ENCODE peak calls at places on chromosomes 4 and X, in six cellular contexts. L is right lobe of liver, P is prostate gland, U is ascending aorta, D is fibroblast of lung, G is neural crest cell. J is an unnamed sample.
A peak's percentile ranks its signal among the peaks of the same experiment; 100 is the strongest.

GRCh38 chr4:67288964-67289363 is 256.3 kb downstream of the CENPC start:
- DNase-seq in L (no peak), P (no peak), U (no peak), D (no peak), G (peak; percentile 30), J (no peak)

GRCh38 chrX:71994601-71995000 is 84.0 kb downstream of the NHSL2 start:
- DNase-seq in L (no peak), P (no peak), U (no peak), D (no peak), G (no peak), J (no peak)

GRCh38 chr4:126779446-126780166 is 853.2 kb upstream of the INTU start:
- DNase-seq in L (peak; percentile 48), P (no peak), U (no peak), D (no peak), G (no peak), J (no peak)

GRCh38 chr4:37946503-37947179 is 13.6 kb upstream of the PTTG2 start:
- DNase-seq in L (peak; percentile 61), P (no peak), U (no peak), D (no peak), G (no peak), J (no peak)

GRCh38 chrX:119015407-119016242 is 41.2 kb downstream of the LONRF3 start:
- DNase-seq in L (no peak), P (peak; percentile 21), U (peak; percentile 83), D (peak; percentile 70), G (no peak), J (no peak)

GRCh38 chr4:137994858-137995257 is 247.3 kb downstream of the SLC7A11 start:
- DNase-seq in L (no peak), P (no peak), U (no peak), D (no peak), G (no peak), J (no peak)

GRCh38 chr4:184103755-184104367 is 113.8 kb downstream of the ENPP6 start:
- DNase-seq in L (no peak), P (no peak), U (peak; percentile 38), D (no peak), G (no peak), J (no peak)

GRCh38 chr4:139514382-139515059 is 41.5 kb downstream of the SETD7 start:
- DNase-seq in L (no peak), P (no peak), U (no peak), D (no peak), G (no peak), J (no peak)

GRCh38 chr4:20086768-20087167 is 164.9 kb upstream of the SLIT2 start:
- DNase-seq in L (no peak), P (no peak), U (no peak), D (no peak), G (no peak), J (no peak)

GRCh38 chrX:84501798-84502628 is at the start of gene HDX:
- DNase-seq in L (peak; percentile 89), P (peak; percentile 75), U (peak; percentile 93), D (peak; percentile 90), G (peak; percentile 64), J (peak; percentile 81)

GRCh38 chrX:40570346-40571093 is 10.2 kb upstream of the ATP6AP2 start:
- DNase-seq in L (no peak), P (no peak), U (no peak), D (no peak), G (no peak), J (no peak)

GRCh38 chr4:155552180-155552579 is 114.5 kb upstream of the GUCY1A1 start:
- DNase-seq in L (no peak), P (no peak), U (no peak), D (no peak), G (no peak), J (no peak)

GRCh38 chr4:7161721-7162214 is 30.6 kb upstream of the SORCS2 start:
- DNase-seq in L (no peak), P (no peak), U (peak; percentile 46), D (peak; percentile 30), G (no peak), J (no peak)

GRCh38 chr4:13537011-13537831 is 7.1 kb downstream of the NKX3-2 start:
- DNase-seq in L (no peak), P (no peak), U (no peak), D (no peak), G (no peak), J (no peak)

GRCh38 chr4:89549907-89550306 is 242.3 kb upstream of the GPRIN3 start:
- DNase-seq in L (no peak), P (no peak), U (no peak), D (peak; percentile 94), G (no peak), J (no peak)

GRCh38 chr4:1792832-1793495 is at the start of gene FGFR3:
- DNase-seq in L (no peak), P (peak; percentile 27), U (no peak), D (no peak), G (no peak), J (no peak)

GRCh38 chr4:99642725-99643489 is 14.7 kb downstream of the C4orf54 start:
- DNase-seq in L (peak; percentile 93), P (no peak), U (peak; percentile 86), D (no peak), G (no peak), J (no peak)

GRCh38 chr4:155787113-155787710 is 28.4 kb downstream of the GUCY1B1 start:
- DNase-seq in L (no peak), P (peak; percentile 28), U (no peak), D (peak; percentile 80), G (peak; percentile 5), J (no peak)

GRCh38 chr4:54093609-54094240 is 6.2 kb upstream of the GSX2 start:
- DNase-seq in L (no peak), P (no peak), U (no peak), D (no peak), G (no peak), J (no peak)

GRCh38 chr4:150280081-150280950 is 202.1 kb downstream of the DCLK2 start:
- DNase-seq in L (no peak), P (no peak), U (no peak), D (peak; percentile 73), G (no peak), J (no peak)

GRCh38 chr4:3531306-3531886 is 826 bp downstream of the LRPAP1 start:
- DNase-seq in L (no peak), P (no peak), U (no peak), D (peak; percentile 3), G (no peak), J (peak; percentile 66)

GRCh38 chr4:129162450-129162849 is 66.5 kb downstream of the C4orf33 start:
- DNase-seq in L (no peak), P (no peak), U (no peak), D (no peak), G (no peak), J (no peak)

GRCh38 chr4:129164243-129164642 is 68.3 kb downstream of the C4orf33 start:
- DNase-seq in L (no peak), P (no peak), U (no peak), D (no peak), G (no peak), J (no peak)

GRCh38 chr4:129163427-129163826 is 67.5 kb downstream of the C4orf33 start:
- DNase-seq in L (no peak), P (no peak), U (no peak), D (no peak), G (no peak), J (no peak)

GRCh38 chr4:129172181-129172580 is 76.2 kb downstream of the C4orf33 start:
- DNase-seq in L (no peak), P (no peak), U (no peak), D (peak; percentile 1), G (no peak), J (no peak)

DNA sequence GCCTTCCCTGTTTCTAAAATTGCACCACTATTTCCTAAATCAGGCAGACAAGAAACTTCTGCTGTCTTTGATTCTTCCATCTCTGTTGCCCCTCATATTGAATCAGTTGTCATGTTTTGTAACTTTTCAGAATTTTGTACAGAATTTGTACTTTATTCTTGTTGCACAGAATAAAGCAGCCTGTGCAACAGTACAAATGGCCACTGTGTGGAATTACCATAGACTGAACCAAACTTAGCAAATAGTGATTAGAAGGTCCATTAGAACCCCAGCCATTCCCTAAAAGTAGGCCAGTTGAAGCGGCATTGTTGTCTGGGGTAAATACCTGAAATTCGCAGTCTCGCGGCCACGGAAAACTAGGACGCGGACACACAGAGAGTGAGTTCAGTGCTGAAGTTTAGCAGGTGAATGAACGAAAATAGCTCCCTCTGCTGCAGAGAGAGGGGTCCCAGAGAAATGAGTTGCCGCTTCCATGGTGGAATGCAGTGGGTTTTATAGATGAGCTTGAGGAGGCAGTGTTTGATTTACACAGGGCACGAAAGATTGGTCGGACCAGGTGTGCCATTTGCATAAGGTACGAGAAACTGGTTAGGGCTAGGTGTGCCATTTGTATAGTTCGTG is 71.8 kb downstream of the C4orf33 start:
- DNase-seq in L (no peak), P (no peak), U (no peak), D (peak; percentile 3), G (no peak), J (no peak)
- TF ChIP-seq CTCF in L (no peak), P (no peak), U (no peak), D (peak; percentile 25), G (peak; percentile 47), J (peak; percentile 39)

GRCh38 chr4:147056951-147057630 is 111.4 kb upstream of the TTC29 start:
- DNase-seq in L (no peak), P (no peak), U (no peak), D (peak; percentile 57), G (no peak), J (no peak)
- TF ChIP-seq CTCF in L (no peak), P (no peak), U (no peak), D (peak; percentile 26), G (no peak), J (peak; percentile 66)

GRCh38 chrX:108737754-108738153 is 1.4 kb upstream of the IRS4 start:
- DNase-seq in L (no peak), P (no peak), U (no peak), D (no peak), G (no peak), J (no peak)

GRCh38 chrX:108735087-108735679 is 1.2 kb downstream of the IRS4 start:
- DNase-seq in L (peak; percentile 38), P (peak; percentile 7), U (no peak), D (no peak), G (no peak), J (peak; percentile 75)

GRCh38 chrX:108736509-108737479 is at the start of gene IRS4:
- DNase-seq in L (peak; percentile 47), P (peak; percentile 15), U (no peak), D (no peak), G (peak; percentile 41), J (peak; percentile 68)

GRCh38 chrX:108735680-108736508 is 469 bp downstream of the IRS4 start:
- DNase-seq in L (peak; percentile 48), P (no peak), U (no peak), D (peak; percentile 1), G (no peak), J (peak; percentile 69)

DNA sequence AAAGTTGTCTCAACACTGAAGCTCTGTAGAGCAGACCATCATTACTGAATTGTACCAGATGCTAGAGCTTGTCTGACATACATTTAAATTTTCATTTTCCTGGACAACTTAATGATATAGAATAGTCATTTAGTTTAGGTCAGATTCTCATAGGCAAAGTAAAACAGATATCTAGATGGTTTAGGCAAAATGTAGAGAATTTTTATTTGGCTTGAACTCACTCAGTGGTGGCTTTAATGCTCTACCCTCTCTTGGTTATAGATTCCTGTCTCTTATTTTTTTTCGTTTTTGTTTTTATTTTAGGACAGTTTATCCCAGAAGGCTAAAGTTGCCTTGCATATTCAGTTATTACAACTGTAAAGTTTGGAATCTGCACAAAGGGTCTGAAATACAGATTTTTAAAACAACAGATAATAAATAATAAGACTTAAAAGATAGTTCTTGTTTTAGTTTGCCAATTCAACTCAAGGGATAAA is 4.0 kb upstream of the IRS4 start:
- DNase-seq in L (no peak), P (no peak), U (no peak), D (no peak), G (no peak), J (no peak)
- TF ChIP-seq CTCF in L (no peak), P (no peak), U (no peak), D (no peak), G (no peak), J (no peak)

GRCh38 chr4:55409468-55410171 is 13.9 kb downstream of the TMEM165 start:
- DNase-seq in L (no peak), P (no peak), U (peak; percentile 71), D (peak; percentile 52), G (no peak), J (no peak)
- TF ChIP-seq CTCF in L (no peak), P (no peak), U (peak; percentile 41), D (peak; percentile 33), G (peak; percentile 32), J (peak; percentile 81)